ENCODE peak calls at places on chromosomes 4 and X, in eight cellular contexts. N is IMR-90, D is K562, H is WTC11, E is A549, V is SK-N-SH, X is H1, L is HepG2. Y is an unnamed sample.

GRCh38 chrX:20593402-20593801 is 326.7 kb upstream of the RPS6KA3 start:
- DNase-seq in N (no peak), D (no peak), H (no peak), E (no peak), V (no peak), X (no peak), L (no peak), Y (no peak)

GRCh38 chrX:152637649-152638442 is at the start of gene GABRQ:
- DNase-seq in N (no peak), D (peak; percentile 91), H (peak; percentile 90), E (peak; percentile 5), V (peak; percentile 88), X (peak; percentile 69), L (no peak), Y (no peak)

GRCh38 chr4:183808102-183808466 is 97.0 kb upstream of the STOX2 start:
- DNase-seq in N (no peak), D (no peak), H (no peak), E (no peak), V (no peak), X (no peak), L (no peak), Y (no peak)

GRCh38 chr4:15556533-15556932 is 86.9 kb downstream of the CC2D2A start:
- DNase-seq in N (no peak), D (no peak), H (no peak), E (no peak), V (no peak), X (no peak), L (no peak), Y (no peak)

GRCh38 chr4:181959121-181959520 is 284.1 kb upstream of the TENM3 start:
- DNase-seq in N (peak; percentile 89), D (no peak), H (no peak), E (no peak), V (no peak), X (no peak), L (no peak), Y (no peak)

GRCh38 chr4:155900402-155900801 is 3.1 kb upstream of the TDO2 start:
- DNase-seq in N (peak; percentile 72), D (no peak), H (no peak), E (no peak), V (no peak), X (no peak), L (no peak), Y (no peak)

GRCh38 chr4:110106946-110107325 is 91.5 kb downstream of the ELOVL6 start:
- DNase-seq in N (peak; percentile 85), D (no peak), H (no peak), E (peak; percentile 10), V (no peak), X (no peak), L (peak; percentile 60), Y (no peak)

GRCh38 chr4:80062527-80062926 is 10.5 kb downstream of the ANTXR2 start:
- DNase-seq in N (no peak), D (no peak), H (no peak), E (no peak), V (no peak), X (no peak), L (no peak), Y (no peak)

GRCh38 chr4:2390780-2391490 is 27.5 kb downstream of the ZFYVE28 start:
- DNase-seq in N (no peak), D (no peak), H (no peak), E (no peak), V (peak; percentile 80), X (no peak), L (no peak), Y (no peak)

GRCh38 chrX:134172588-134173259 is 64.3 kb upstream of the CCDC160 start:
- DNase-seq in N (no peak), D (no peak), H (no peak), E (peak; percentile 7), V (peak; percentile 69), X (no peak), L (no peak), Y (no peak)

GRCh38 chrX:64188901-64189300 is 16.6 kb downstream of the AMER1 start:
- DNase-seq in N (no peak), D (no peak), H (no peak), E (no peak), V (no peak), X (no peak), L (peak; percentile 54), Y (no peak)

GRCh38 chr4:30719363-30720020 is 677 bp upstream of the PCDH7 start:
- DNase-seq in N (peak; percentile 68), D (no peak), H (peak; percentile 71), E (peak; percentile 18), V (peak; percentile 65), X (no peak), L (no peak), Y (no peak)

GRCh38 chr4:149523039-149523438 is 292.6 kb downstream of the IQCM start:
- DNase-seq in N (no peak), D (no peak), H (no peak), E (no peak), V (no peak), X (no peak), L (no peak), Y (no peak)

GRCh38 chr4:124635331-124635730 is 77.2 kb downstream of the ANKRD50 start:
- DNase-seq in N (no peak), D (no peak), H (no peak), E (no peak), V (no peak), X (no peak), L (no peak), Y (no peak)
- TF ChIP-seq USF2 in N (no peak), D (no peak), H (no peak), E (no peak), V (no peak), X (no peak), L (no peak), Y (no peak)

GRCh38 chr4:162522724-162523123 is 358.9 kb upstream of the FSTL5 start:
- DNase-seq in N (no peak), D (no peak), H (no peak), E (no peak), V (no peak), X (no peak), L (no peak), Y (no peak)

DNA sequence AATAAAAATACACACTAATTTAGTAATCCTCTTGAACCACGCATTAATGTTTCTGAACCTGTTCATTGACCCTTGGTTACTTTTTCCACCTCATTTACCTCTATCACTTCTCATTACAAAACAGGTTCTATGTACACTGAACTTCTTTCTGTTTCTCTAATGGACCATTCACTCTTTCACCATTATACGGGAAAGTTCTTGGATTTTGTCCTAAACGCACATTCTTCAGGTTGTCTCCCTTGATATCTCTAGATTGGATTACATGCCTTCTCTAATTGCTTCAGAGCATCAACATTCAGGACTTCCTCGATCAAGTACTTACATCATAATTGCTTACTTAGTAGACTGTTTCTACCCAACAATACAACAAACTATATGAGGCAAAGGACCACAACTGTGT is 359.4 kb upstream of the FSTL5 start:
- DNase-seq in N (no peak), D (no peak), H (no peak), E (no peak), V (no peak), X (no peak), L (no peak), Y (no peak)
- TF ChIP-seq USF2 in N (no peak), D (no peak), H (no peak), E (no peak), V (no peak), X (no peak), L (no peak), Y (no peak)

GRCh38 chr4:152168960-152169616 is 366.8 kb downstream of the FBXW7 start:
- DNase-seq in N (no peak), D (no peak), H (no peak), E (no peak), V (no peak), X (no peak), L (no peak), Y (no peak)

GRCh38 chr4:152176627-152177214 is 359.2 kb downstream of the FBXW7 start:
- DNase-seq in N (no peak), D (no peak), H (no peak), E (no peak), V (no peak), X (no peak), L (no peak), Y (no peak)

GRCh38 chr4:152171556-152171955 is 364.3 kb downstream of the FBXW7 start:
- DNase-seq in N (no peak), D (no peak), H (no peak), E (no peak), V (no peak), X (no peak), L (no peak), Y (no peak)

GRCh38 chr4:152169666-152170065 is 366.2 kb downstream of the FBXW7 start:
- DNase-seq in N (no peak), D (no peak), H (no peak), E (no peak), V (no peak), X (no peak), L (no peak), Y (no peak)

GRCh38 chr4:152172146-152172545 is 363.7 kb downstream of the FBXW7 start:
- DNase-seq in N (no peak), D (no peak), H (no peak), E (no peak), V (no peak), X (no peak), L (no peak), Y (no peak)
- TF ChIP-seq USF2 in N (no peak), D (no peak), H (no peak), E (no peak), V (no peak), X (no peak), L (no peak), Y (no peak)

GRCh38 chrX:151082077-151082948 is 94.1 kb upstream of the GPR50 start:
- DNase-seq in N (peak; percentile 22), D (peak; percentile 70), H (peak; percentile 66), E (peak; percentile 56), V (peak; percentile 79), X (peak; percentile 15), L (peak; percentile 15), Y (no peak)
- TF ChIP-seq USF2 in N (no peak), D (no peak), H (no peak), E (no peak), V (no peak), X (no peak), L (no peak), Y (no peak)

GRCh38 chrX:119266364-119266995 is 30.4 kb downstream of the PGRMC1 start:
- DNase-seq in N (peak; percentile 12), D (peak; percentile 30), H (peak; percentile 10), E (peak; percentile 24), V (peak; percentile 53), X (no peak), L (peak; percentile 0), Y (no peak)
- TF ChIP-seq USF2 in N (no peak), D (no peak), H (no peak), E (no peak), V (no peak), X (no peak), L (no peak), Y (no peak)

GRCh38 chrX:153771261-153771681 is 7.2 kb downstream of the PLXNB3 start:
- DNase-seq in N (no peak), D (no peak), H (no peak), E (no peak), V (peak; percentile 34), X (no peak), L (no peak), Y (no peak)
- TF ChIP-seq USF2 in N (no peak), D (no peak), H (no peak), E (no peak), V (no peak), X (no peak), L (no peak), Y (no peak)

DNA sequence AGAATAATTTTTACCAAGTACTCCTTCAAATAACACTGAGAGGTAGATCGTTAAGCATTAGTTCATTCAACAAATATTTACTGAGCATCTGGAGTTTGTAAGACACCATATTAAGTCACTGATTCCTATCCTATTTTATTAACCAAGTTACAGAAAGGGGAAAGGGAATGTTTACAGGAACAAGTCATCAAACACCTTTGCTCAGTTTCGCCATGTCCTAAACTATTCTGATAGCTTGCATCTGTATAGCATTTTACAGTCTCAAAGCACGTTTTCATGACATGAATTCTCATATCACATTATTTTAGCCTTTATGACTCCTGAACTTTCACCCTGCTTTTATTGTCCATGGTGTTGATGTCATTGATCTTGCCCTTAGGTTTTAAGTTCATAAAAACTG is 89.2 kb downstream of the AREG start:
- DNase-seq in N (no peak), D (no peak), H (no peak), E (no peak), V (no peak), X (no peak), L (no peak), Y (no peak)
- TF ChIP-seq USF2 in N (no peak), D (no peak), H (no peak), E (no peak), V (no peak), X (no peak), L (no peak), Y (no peak)

Y was measured in GM12878.